ENCODE peak calls at places on chromosome 15, in six cellular contexts. V is left lung; B is lower lobe of right lung; W is effector memory CD8-positive, alpha-beta T cell; D is GM23338; X is right lobe of liver. T is an unnamed sample.

GRCh38 chr15:58538225-58538731 is 106.5 kb downstream of the LIPC start:
- ATAC-seq in W (no peak), D (no peak), B (no peak), X (no peak), V (no peak), T (no peak)

GRCh38 chr15:76986743-76987142 is 8.2 kb upstream of the PSTPIP1 start:
- ATAC-seq in W (peak), D (peak), B (no peak), X (no peak), V (no peak), T (no peak)

GRCh38 chr15:35690698-35691116 is 144.7 kb upstream of the DPH6 start:
- ATAC-seq in X (peak), W (no peak), V (peak), D (no peak), B (peak), T (no peak)

GRCh38 chr15:60760646-60761504 is 281.9 kb upstream of the ICE2 start:
- ATAC-seq in W (no peak), D (no peak), V (no peak), X (no peak), B (no peak), T (peak)

GRCh38 chr15:78012643-78013077 is 64.9 kb downstream of the TBC1D2B start:
- ATAC-seq in B (peak), W (no peak), V (peak), D (no peak), X (peak), T (no peak)

GRCh38 chr15:67660874-67661606 is 118.5 kb downstream of the MAP2K5 start:
- ATAC-seq in V (no peak), D (no peak), X (peak), W (no peak), B (no peak), T (no peak)

GRCh38 chr15:76961277-76962010 is 29.9 kb downstream of the RCN2 start:
- ATAC-seq in V (no peak), W (no peak), B (no peak), X (no peak), D (peak), T (no peak)

GRCh38 chr15:98954411-98954810 is 53.2 kb downstream of the PGPEP1L start:
- ATAC-seq in B (peak), X (no peak), V (peak), W (no peak), D (no peak), T (no peak)

GRCh38 chr15:65642588-65642987 is 20.9 kb downstream of the SLC24A1 start:
- ATAC-seq in X (no peak), B (no peak), W (no peak), D (no peak), V (no peak), T (no peak)

GRCh38 chr15:79453446-79453845 is 21.3 kb downstream of the MINAR1 start:
- ATAC-seq in V (no peak), W (no peak), B (no peak), D (no peak), X (no peak), T (no peak)

GRCh38 chr15:65184305-65184943 is 718 bp downstream of the CLPX start:
- ATAC-seq in X (peak), V (peak), D (peak), W (no peak), B (peak), T (peak)

GRCh38 chr15:33126559-33127290 is 67.8 kb downstream of the FMN1 start:
- ATAC-seq in X (peak), W (peak), B (peak), D (peak), V (peak), T (peak)

GRCh38 chr15:89346516-89346915 is 11.9 kb upstream of the POLG start:
- ATAC-seq in W (no peak), D (peak), V (no peak), X (no peak), B (no peak), T (no peak)

GRCh38 chr15:31335991-31336942 is 9.6 kb downstream of the KLF13 start:
- ATAC-seq in D (no peak), X (peak), W (no peak), V (peak), B (peak), T (no peak)

GRCh38 chr15:79035111-79035601 is 55.4 kb downstream of the RASGRF1 start:
- ATAC-seq in W (no peak), V (no peak), D (peak), X (no peak), B (no peak), T (no peak)

GRCh38 chr15:33975023-33975565 is 6.8 kb downstream of the CHRM5 start:
- ATAC-seq in X (no peak), W (no peak), D (no peak), V (no peak), B (no peak), T (no peak)

GRCh38 chr15:38253448-38253847 is 812 bp downstream of the SPRED1 start:
- ATAC-seq in D (no peak), V (peak), X (no peak), B (peak), W (no peak), T (peak)

GRCh38 chr15:43144512-43144911 is 11.1 kb downstream of the TMEM62 start:
- ATAC-seq in V (no peak), D (no peak), X (no peak), B (no peak), W (no peak), T (no peak)

GRCh38 chr15:85741021-85741421 is 53.7 kb downstream of the KLHL25 start:
- ATAC-seq in X (no peak), V (no peak), B (no peak), W (no peak), D (peak), T (no peak)

GRCh38 chr15:40769310-40770146 is at the start of gene C15orf62:
- ATAC-seq in B (peak), D (no peak), W (peak), V (peak), X (no peak), T (peak)

GRCh38 chr15:28921925-28922711 is 36.3 kb downstream of the APBA2 start:
- ATAC-seq in W (no peak), B (no peak), D (peak), V (no peak), X (no peak), T (no peak)

GRCh38 chr15:63972801-63973200 is 73.5 kb downstream of the DAPK2 start:
- ATAC-seq in V (no peak), B (no peak), X (no peak), D (peak), W (no peak), T (no peak)

GRCh38 chr15:70528270-70528706 is 235.1 kb downstream of the UACA start:
- ATAC-seq in V (peak), D (no peak), X (peak), W (peak), B (peak), T (peak)

GRCh38 chr15:57138260-57138895 is 219.9 kb downstream of the TCF12 start:
- ATAC-seq in B (peak), X (peak), V (peak), W (no peak), D (peak), T (no peak)

T was measured in activated T-helper 17 cell treated with anti-CD3 and anti-CD28 coated beads, Interleukin-2, amount 50 U/mL, for 72 hours.